ENCODE peak calls at places on chromosomes 16 and 17, in nine cellular contexts. X is PC-9, M is endodermal cell, D is psoas muscle, L is iPS DF 6.9, S is MM.1S, Y is H9, F is Peyer's patch, H is left ventricle myocardium inferior. P is an unnamed sample. For H3K4me1 and H3K9me3, the result is how much of the 10 kb centered on the place peaks cover.

GRCh38 chr16:75189638-75190245 is 17.2 kb downstream of the CTRB2 start:
- DNase-seq in X (no peak), M (no peak), D (no peak), L (no peak), S (no peak), Y (no peak), F (no peak), H (no peak), P (no peak)

GRCh38 chr16:72879846-72880245 is 168.1 kb downstream of the ZFHX3 start:
- DNase-seq in X (no peak), M (no peak), D (no peak), L (no peak), S (no peak), Y (no peak), F (no peak), H (no peak), P (no peak)

GRCh38 chr16:71482569-71482968 is 6.6 kb downstream of the ZNF19 start:
- DNase-seq in X (no peak), M (no peak), D (no peak), L (no peak), S (no peak), Y (no peak), F (no peak), H (no peak), P (no peak)

GRCh38 chr16:23160574-23160973 is 11.3 kb upstream of the USP31 start:
- DNase-seq in X (no peak), M (no peak), D (no peak), L (no peak), S (no peak), Y (peak), F (no peak), H (no peak), P (no peak)

GRCh38 chr17:31581022-31581483 is 189.6 kb downstream of the RAB11FIP4 start:
- DNase-seq in X (peak), M (no peak), D (peak), L (no peak), S (no peak), Y (peak), F (no peak), H (peak), P (peak)

GRCh38 chr17:8320990-8321389 is 10.9 kb downstream of the ARHGEF15 start:
- DNase-seq in X (no peak), M (peak), D (no peak), L (no peak), S (no peak), Y (no peak), F (no peak), H (no peak), P (no peak)

GRCh38 chr16:89828199-89828869 is at the start of gene SPIRE2:
- DNase-seq in X (peak), M (peak), D (peak), L (no peak), S (peak), Y (peak), F (peak), H (peak), P (peak)

GRCh38 chr17:67549787-67550186 is 167.9 kb upstream of the NOL11 start:
- DNase-seq in X (no peak), M (peak), D (peak), L (no peak), S (no peak), Y (peak), F (no peak), H (no peak), P (no peak)

GRCh38 chr16:50037791-50038190 is 12.8 kb downstream of the CNEP1R1 start:
- DNase-seq in X (no peak), M (no peak), D (no peak), L (no peak), S (no peak), Y (no peak), F (no peak), H (no peak), P (no peak)

GRCh38 chr17:49403514-49404289 is 11.0 kb downstream of the PHB1 start:
- DNase-seq in X (no peak), M (peak), D (no peak), L (no peak), S (no peak), Y (no peak), F (peak), H (no peak), P (no peak)

GRCh38 chr17:13647551-13647950 is 45.8 kb upstream of the HS3ST3A1 start:
- DNase-seq in X (no peak), M (no peak), D (no peak), L (no peak), S (no peak), Y (no peak), F (no peak), H (no peak), P (no peak)

GRCh38 chr16:22262460-22262859 is 34.7 kb upstream of the POLR3E start:
- DNase-seq in X (no peak), M (no peak), D (no peak), L (no peak), S (no peak), Y (no peak), F (no peak), H (no peak), P (no peak)

GRCh38 chr16:49921791-49922456 is 66.0 kb upstream of the ZNF423 start:
- DNase-seq in X (no peak), M (peak), D (peak), L (peak), S (peak), Y (peak), F (peak), H (peak), P (peak)

GRCh38 chr16:2388875-2389433 is 40.3 kb upstream of the CCNF start:
- DNase-seq in X (no peak), M (no peak), D (no peak), L (no peak), S (no peak), Y (no peak), F (no peak), H (no peak), P (no peak)

GRCh38 chr17:41737680-41738023 is 3.2 kb upstream of the HAP1 start:
- DNase-seq in X (no peak), M (peak), D (no peak), L (no peak), S (no peak), Y (no peak), F (no peak), H (no peak), P (no peak)

DNA sequence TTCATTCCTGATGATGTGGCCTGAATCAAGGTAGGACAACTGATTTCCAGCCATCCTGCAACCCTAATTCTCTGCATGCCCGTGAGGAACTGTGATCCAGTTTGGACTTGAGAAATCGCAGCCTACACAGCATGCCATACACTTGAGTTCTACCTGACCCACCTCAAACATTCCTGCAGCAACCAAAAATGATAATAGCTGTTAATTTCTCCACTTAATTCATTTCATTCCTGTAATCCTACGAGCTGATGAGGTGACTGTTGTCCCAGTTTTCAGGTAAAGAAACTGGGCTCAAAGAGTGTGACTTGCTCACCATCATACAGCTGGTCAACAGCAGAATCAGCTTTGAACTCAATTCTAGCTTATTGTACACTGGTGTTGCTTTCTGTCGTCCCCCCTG is 2.2 kb upstream of the GAS7 start:
- DNase-seq in X (no peak), M (no peak), D (no peak), L (no peak), S (no peak), Y (no peak), F (no peak), H (no peak), P (no peak)
- H3K27ac ChIP-seq in X (no peak), M (no peak), D (no peak), L (no peak), S (no peak), Y (no peak), F (no peak), H (no peak), P (no peak)

DNA sequence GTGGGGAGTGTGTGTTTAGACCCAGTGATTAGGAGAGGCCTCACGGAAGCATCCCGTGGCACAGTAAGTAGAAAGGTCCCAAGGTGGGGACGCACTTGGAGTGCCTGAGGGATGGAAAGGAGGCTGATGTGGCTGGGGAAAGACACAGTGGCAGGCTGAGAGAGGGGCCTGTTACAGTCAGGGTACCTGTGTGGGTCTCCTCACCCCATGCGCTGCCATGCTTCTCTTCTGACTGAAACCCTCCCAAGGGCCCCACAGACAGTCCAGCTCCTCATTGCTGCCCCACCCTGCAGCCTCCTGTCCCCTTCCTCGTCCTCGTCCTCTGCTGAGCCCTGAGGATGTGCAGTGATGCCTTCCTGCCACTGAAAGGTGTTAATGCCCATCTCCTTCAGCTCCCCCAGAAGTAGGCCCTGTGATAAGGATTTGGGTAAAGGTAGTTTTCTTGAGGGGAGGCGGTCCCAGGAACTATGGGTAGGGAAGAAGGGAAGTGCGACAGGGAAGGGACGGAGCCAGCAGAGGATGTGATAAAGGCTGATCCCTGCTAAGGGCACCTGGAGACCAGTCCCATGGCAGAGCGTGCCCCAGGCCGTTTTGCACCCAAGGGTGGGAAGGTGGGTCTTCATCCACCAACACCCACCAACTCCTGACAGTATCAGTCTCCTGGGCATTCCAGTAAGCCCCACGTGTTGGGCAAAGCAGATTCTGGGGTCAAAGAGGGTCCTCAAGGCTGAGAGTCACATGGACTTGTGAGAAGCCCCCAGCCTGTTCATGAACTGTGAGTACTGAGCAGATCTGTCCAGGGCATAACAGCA is 237.2 kb downstream of the GSG1L start:
- DNase-seq in X (no peak), M (peak), D (no peak), L (no peak), S (no peak), Y (no peak), F (no peak), H (no peak), P (no peak)
- H3K4me1 ChIP-seq in X (under half), M (under half), D (under half), L (under half), S (under half), Y (under half), F (under half), H (under half), P (under half)

GRCh38 chr16:35735403-35736251 is 2276.2 kb downstream of the TP53TG3F start:
- DNase-seq in X (no peak), M (no peak), D (no peak), L (no peak), S (no peak), Y (no peak), F (no peak), H (no peak), P (no peak)

GRCh38 chr16:35733971-35734702 is 2274.7 kb downstream of the TP53TG3F start:
- DNase-seq in X (no peak), M (no peak), D (no peak), L (no peak), S (no peak), Y (no peak), F (no peak), H (no peak), P (no peak)

GRCh38 chr16:35737076-35737475 is 2277.7 kb downstream of the TP53TG3F start:
- DNase-seq in X (no peak), M (no peak), D (no peak), L (no peak), S (no peak), Y (no peak), F (no peak), H (no peak), P (no peak)

GRCh38 chr16:35733278-35733965 is 2274.0 kb downstream of the TP53TG3F start:
- DNase-seq in X (no peak), M (no peak), D (no peak), L (no peak), S (no peak), Y (no peak), F (no peak), H (no peak), P (no peak)

DNA sequence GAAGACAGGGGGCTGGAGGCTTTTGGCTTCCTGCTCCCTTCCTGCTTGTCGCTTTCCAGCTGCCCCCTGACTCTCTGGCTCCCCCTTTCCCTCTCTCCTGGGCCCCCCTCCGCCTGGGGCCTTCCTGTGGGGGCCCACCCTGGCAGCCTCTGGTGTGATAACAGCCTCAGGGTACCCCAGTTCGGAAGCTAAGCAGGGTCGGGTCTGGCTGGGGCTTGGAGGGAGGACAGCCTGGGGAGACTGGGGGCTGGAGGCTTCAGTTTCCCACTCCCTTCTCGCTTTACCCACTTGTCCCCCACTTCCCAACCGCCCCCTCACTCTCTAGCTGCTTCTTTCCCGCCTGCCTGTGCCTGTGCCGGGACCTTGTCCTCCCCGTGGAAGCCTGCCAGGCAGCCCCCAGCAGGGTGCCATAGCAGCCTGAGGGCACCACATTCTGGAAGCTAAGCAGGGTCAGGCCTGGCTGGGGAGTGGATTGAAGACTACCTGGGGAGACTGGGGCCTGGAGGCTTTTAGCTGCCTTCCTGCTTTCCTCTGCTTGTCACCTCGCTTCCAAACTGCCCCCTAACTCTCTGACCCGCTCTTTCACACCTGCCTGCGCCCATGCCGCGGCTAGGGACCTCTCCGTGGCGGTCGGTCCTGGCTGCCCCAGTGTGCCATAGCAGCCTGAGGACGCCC is 2275.5 kb downstream of the TP53TG3F start:
- DNase-seq in X (no peak), M (no peak), D (no peak), L (no peak), S (no peak), Y (no peak), F (no peak), H (no peak), P (no peak)
- H3K9me3 ChIP-seq in X (under half), M (under half), D (under half), L (under half), S (under half), Y (half or more), F (under half), H (under half), P (under half)

DNA sequence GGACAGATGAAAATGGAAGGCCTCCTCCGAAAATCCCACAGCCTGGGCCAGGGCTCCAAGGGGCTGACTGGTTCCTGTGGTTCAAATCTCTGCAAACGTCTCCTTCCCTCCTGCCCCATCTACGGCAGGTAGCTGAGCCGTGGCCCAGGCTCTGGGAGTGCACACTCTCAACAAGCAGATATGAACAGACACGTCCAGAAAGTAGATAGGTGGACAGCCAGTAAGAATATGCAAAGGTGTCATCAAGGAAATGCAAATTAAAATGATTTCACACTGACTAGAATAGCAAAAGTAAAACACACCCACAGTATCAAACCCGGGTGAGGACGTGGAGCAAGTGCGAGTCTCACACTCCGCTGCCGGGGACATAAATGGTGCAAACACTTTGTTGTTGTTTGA is 98.7 kb downstream of the NXN start:
- DNase-seq in X (no peak), M (no peak), D (no peak), L (no peak), S (no peak), Y (no peak), F (no peak), H (no peak), P (no peak)
- H3K27ac ChIP-seq in X (no peak), M (no peak), D (peak), L (no peak), S (no peak), Y (no peak), F (peak), H (peak), P (peak)

P was measured in uterus.